ENCODE peak calls at places on chromosomes 2 and 18, in nine cellular contexts. One of them, this sample, is unnamed.

GRCh38 chr2:143903172-143903856 is 616.6 kb downstream of the ZEB2 start:
- DNase-seq in retinal pigment epithelial cell: no peak
- DNase-seq in RKO: no peak
- DNase-seq in activated CD8-positive, alpha-beta memory T cell treated with anti-CD3 and anti-CD28 coated beads, Interleukin-2, amount 50 U/mL, for 4 hours: no peak
- DNase-seq in head of caudate nucleus: peak
- DNase-seq in GM23248: no peak
- DNase-seq in occipital lobe: no peak
- DNase-seq in BJ: no peak
- DNase-seq in nephron progenitor cell: no peak
- DNase-seq in this sample: no peak

GRCh38 chr2:47155091-47155876 is at the start of gene STPG4:
- DNase-seq in occipital lobe: no peak
- DNase-seq in GM23248: no peak
- DNase-seq in nephron progenitor cell: no peak
- DNase-seq in head of caudate nucleus: no peak
- DNase-seq in retinal pigment epithelial cell: no peak
- DNase-seq in activated CD8-positive, alpha-beta memory T cell treated with anti-CD3 and anti-CD28 coated beads, Interleukin-2, amount 50 U/mL, for 4 hours: no peak
- DNase-seq in RKO: no peak
- DNase-seq in BJ: no peak
- DNase-seq in this sample: no peak

GRCh38 chr18:28132084-28132483 is 44.8 kb downstream of the CDH2 start:
- DNase-seq in RKO: no peak
- DNase-seq in retinal pigment epithelial cell: no peak
- DNase-seq in occipital lobe: no peak
- DNase-seq in activated CD8-positive, alpha-beta memory T cell treated with anti-CD3 and anti-CD28 coated beads, Interleukin-2, amount 50 U/mL, for 4 hours: no peak
- DNase-seq in head of caudate nucleus: no peak
- DNase-seq in BJ: no peak
- DNase-seq in nephron progenitor cell: no peak
- DNase-seq in GM23248: no peak
- DNase-seq in this sample: no peak

GRCh38 chr2:42128731-42129486 is 40.2 kb upstream of the EML4 start:
- DNase-seq in GM23248: peak
- DNase-seq in activated CD8-positive, alpha-beta memory T cell treated with anti-CD3 and anti-CD28 coated beads, Interleukin-2, amount 50 U/mL, for 4 hours: no peak
- DNase-seq in RKO: no peak
- DNase-seq in retinal pigment epithelial cell: no peak
- DNase-seq in head of caudate nucleus: no peak
- DNase-seq in BJ: peak
- DNase-seq in nephron progenitor cell: no peak
- DNase-seq in occipital lobe: no peak
- DNase-seq in this sample: peak

GRCh38 chr2:205775091-205775876 is 93.0 kb downstream of the NRP2 start:
- DNase-seq in retinal pigment epithelial cell: peak
- DNase-seq in head of caudate nucleus: no peak
- DNase-seq in occipital lobe: no peak
- DNase-seq in activated CD8-positive, alpha-beta memory T cell treated with anti-CD3 and anti-CD28 coated beads, Interleukin-2, amount 50 U/mL, for 4 hours: no peak
- DNase-seq in nephron progenitor cell: no peak
- DNase-seq in GM23248: no peak
- DNase-seq in BJ: no peak
- DNase-seq in RKO: no peak
- DNase-seq in this sample: no peak

GRCh38 chr2:20113986-20114938 is 62.8 kb upstream of the LAPTM4A start:
- DNase-seq in occipital lobe: no peak
- DNase-seq in BJ: no peak
- DNase-seq in activated CD8-positive, alpha-beta memory T cell treated with anti-CD3 and anti-CD28 coated beads, Interleukin-2, amount 50 U/mL, for 4 hours: no peak
- DNase-seq in head of caudate nucleus: no peak
- DNase-seq in GM23248: no peak
- DNase-seq in nephron progenitor cell: no peak
- DNase-seq in retinal pigment epithelial cell: no peak
- DNase-seq in RKO: no peak
- DNase-seq in this sample: no peak

GRCh38 chr18:70288851-70289328 is at the start of gene SOCS6:
- DNase-seq in BJ: no peak
- DNase-seq in retinal pigment epithelial cell: no peak
- DNase-seq in activated CD8-positive, alpha-beta memory T cell treated with anti-CD3 and anti-CD28 coated beads, Interleukin-2, amount 50 U/mL, for 4 hours: peak
- DNase-seq in GM23248: peak
- DNase-seq in occipital lobe: peak
- DNase-seq in RKO: peak
- DNase-seq in nephron progenitor cell: peak
- DNase-seq in head of caudate nucleus: peak
- DNase-seq in this sample: peak

GRCh38 chr2:234422242-234422641 is 74.6 kb downstream of the ARL4C start:
- DNase-seq in nephron progenitor cell: no peak
- DNase-seq in GM23248: peak
- DNase-seq in activated CD8-positive, alpha-beta memory T cell treated with anti-CD3 and anti-CD28 coated beads, Interleukin-2, amount 50 U/mL, for 4 hours: no peak
- DNase-seq in RKO: peak
- DNase-seq in retinal pigment epithelial cell: peak
- DNase-seq in head of caudate nucleus: no peak
- DNase-seq in BJ: peak
- DNase-seq in occipital lobe: no peak
- DNase-seq in this sample: peak

GRCh38 chr2:237282568-237283128 is 131.3 kb downstream of the COL6A3 start:
- DNase-seq in retinal pigment epithelial cell: no peak
- DNase-seq in BJ: no peak
- DNase-seq in head of caudate nucleus: no peak
- DNase-seq in nephron progenitor cell: no peak
- DNase-seq in occipital lobe: no peak
- DNase-seq in activated CD8-positive, alpha-beta memory T cell treated with anti-CD3 and anti-CD28 coated beads, Interleukin-2, amount 50 U/mL, for 4 hours: no peak
- DNase-seq in GM23248: peak
- DNase-seq in RKO: no peak
- DNase-seq in this sample: no peak

This sample was measured in SW480.